ENCODE peak calls at places on chromosome 18, in eight cellular contexts. One of them, this sample, is unnamed.

GRCh38 chr18:79926715-79927596 is 24.5 kb downstream of the SLC66A2 start:
- DNase-seq in EL: no peak
- DNase-seq in dermis microvascular lymphatic vessel endothelial cell: no peak
- DNase-seq in HTR-8/SVneo: no peak
- DNase-seq in activated naive CD8-positive, alpha-beta T cell treated with anti-CD3 and anti-CD28 coated beads, Interleukin-2, amount 50 U/mL, for 24 hours: no peak
- DNase-seq in H9: peak; percentile 25
- DNase-seq in progenitor cell of endocrine pancreas: no peak
- DNase-seq in cardiac fibroblast: no peak
- DNase-seq in this sample: peak; percentile 56

GRCh38 chr18:35949903-35950627 is 22.4 kb upstream of the RMP24 start:
- DNase-seq in EL: peak; percentile 64
- DNase-seq in dermis microvascular lymphatic vessel endothelial cell: peak; percentile 33
- DNase-seq in HTR-8/SVneo: peak; percentile 31
- DNase-seq in activated naive CD8-positive, alpha-beta T cell treated with anti-CD3 and anti-CD28 coated beads, Interleukin-2, amount 50 U/mL, for 24 hours: peak; percentile 48
- DNase-seq in H9: peak; percentile 71
- DNase-seq in progenitor cell of endocrine pancreas: peak; percentile 57
- DNase-seq in cardiac fibroblast: peak; percentile 73
- DNase-seq in this sample: peak; percentile 87

GRCh38 chr18:44041553-44042418 is 638.9 kb upstream of the SETBP1 start:
- DNase-seq in EL: no peak
- DNase-seq in dermis microvascular lymphatic vessel endothelial cell: no peak
- DNase-seq in HTR-8/SVneo: no peak
- DNase-seq in activated naive CD8-positive, alpha-beta T cell treated with anti-CD3 and anti-CD28 coated beads, Interleukin-2, amount 50 U/mL, for 24 hours: no peak
- DNase-seq in H9: no peak
- DNase-seq in progenitor cell of endocrine pancreas: no peak
- DNase-seq in cardiac fibroblast: no peak
- DNase-seq in this sample: no peak

GRCh38 chr18:22710628-22711380 is 222.3 kb upstream of the RBBP8 start:
- DNase-seq in EL: peak; percentile 35
- DNase-seq in dermis microvascular lymphatic vessel endothelial cell: no peak
- DNase-seq in HTR-8/SVneo: peak; percentile 61
- DNase-seq in activated naive CD8-positive, alpha-beta T cell treated with anti-CD3 and anti-CD28 coated beads, Interleukin-2, amount 50 U/mL, for 24 hours: no peak
- DNase-seq in H9: no peak
- DNase-seq in progenitor cell of endocrine pancreas: no peak
- DNase-seq in cardiac fibroblast: peak; percentile 70
- DNase-seq in this sample: peak; percentile 92

GRCh38 chr18:62658028-62658427 is 57.3 kb upstream of the PHLPP1 start:
- DNase-seq in EL: no peak
- DNase-seq in dermis microvascular lymphatic vessel endothelial cell: no peak
- DNase-seq in HTR-8/SVneo: no peak
- DNase-seq in activated naive CD8-positive, alpha-beta T cell treated with anti-CD3 and anti-CD28 coated beads, Interleukin-2, amount 50 U/mL, for 24 hours: no peak
- DNase-seq in H9: no peak
- DNase-seq in progenitor cell of endocrine pancreas: no peak
- DNase-seq in cardiac fibroblast: no peak
- DNase-seq in this sample: no peak

GRCh38 chr18:36536426-36536825 is 238.9 kb downstream of the FHOD3 start:
- DNase-seq in EL: no peak
- DNase-seq in dermis microvascular lymphatic vessel endothelial cell: no peak
- DNase-seq in HTR-8/SVneo: no peak
- DNase-seq in activated naive CD8-positive, alpha-beta T cell treated with anti-CD3 and anti-CD28 coated beads, Interleukin-2, amount 50 U/mL, for 24 hours: no peak
- DNase-seq in H9: peak; percentile 31
- DNase-seq in progenitor cell of endocrine pancreas: no peak
- DNase-seq in cardiac fibroblast: no peak
- DNase-seq in this sample: no peak

GRCh38 chr18:32770181-32770650 is 2.6 kb downstream of the KLHL14 start:
- DNase-seq in EL: no peak
- DNase-seq in dermis microvascular lymphatic vessel endothelial cell: peak; percentile 45
- DNase-seq in HTR-8/SVneo: no peak
- DNase-seq in activated naive CD8-positive, alpha-beta T cell treated with anti-CD3 and anti-CD28 coated beads, Interleukin-2, amount 50 U/mL, for 24 hours: no peak
- DNase-seq in H9: peak; percentile 47
- DNase-seq in progenitor cell of endocrine pancreas: peak; percentile 19
- DNase-seq in cardiac fibroblast: no peak
- DNase-seq in this sample: peak; percentile 75

GRCh38 chr18:78716022-78716421 is 263.6 kb upstream of the SALL3 start:
- DNase-seq in EL: no peak
- DNase-seq in dermis microvascular lymphatic vessel endothelial cell: no peak
- DNase-seq in HTR-8/SVneo: no peak
- DNase-seq in activated naive CD8-positive, alpha-beta T cell treated with anti-CD3 and anti-CD28 coated beads, Interleukin-2, amount 50 U/mL, for 24 hours: no peak
- DNase-seq in H9: no peak
- DNase-seq in progenitor cell of endocrine pancreas: no peak
- DNase-seq in cardiac fibroblast: no peak
- DNase-seq in this sample: no peak

GRCh38 chr18:79789091-79789891 is 8.4 kb upstream of the KCNG2 start:
- DNase-seq in EL: no peak
- DNase-seq in dermis microvascular lymphatic vessel endothelial cell: no peak
- DNase-seq in HTR-8/SVneo: no peak
- DNase-seq in activated naive CD8-positive, alpha-beta T cell treated with anti-CD3 and anti-CD28 coated beads, Interleukin-2, amount 50 U/mL, for 24 hours: no peak
- DNase-seq in H9: no peak
- DNase-seq in progenitor cell of endocrine pancreas: no peak
- DNase-seq in cardiac fibroblast: no peak
- DNase-seq in this sample: peak; percentile 71

GRCh38 chr18:32454667-32455066 is 16.0 kb downstream of the GAREM1 start:
- DNase-seq in EL: no peak
- DNase-seq in dermis microvascular lymphatic vessel endothelial cell: no peak
- DNase-seq in HTR-8/SVneo: no peak
- DNase-seq in activated naive CD8-positive, alpha-beta T cell treated with anti-CD3 and anti-CD28 coated beads, Interleukin-2, amount 50 U/mL, for 24 hours: no peak
- DNase-seq in H9: no peak
- DNase-seq in progenitor cell of endocrine pancreas: no peak
- DNase-seq in cardiac fibroblast: no peak
- DNase-seq in this sample: no peak

GRCh38 chr18:45652703-45653490 is 37.6 kb downstream of the SLC14A2 start:
- DNase-seq in EL: peak; percentile 35
- DNase-seq in dermis microvascular lymphatic vessel endothelial cell: no peak
- DNase-seq in HTR-8/SVneo: no peak
- DNase-seq in activated naive CD8-positive, alpha-beta T cell treated with anti-CD3 and anti-CD28 coated beads, Interleukin-2, amount 50 U/mL, for 24 hours: no peak
- DNase-seq in H9: no peak
- DNase-seq in progenitor cell of endocrine pancreas: no peak
- DNase-seq in cardiac fibroblast: peak; percentile 19
- DNase-seq in this sample: no peak

GRCh38 chr18:51433296-51433695 is 235.8 kb upstream of the MEX3C start:
- DNase-seq in EL: no peak
- DNase-seq in dermis microvascular lymphatic vessel endothelial cell: no peak
- DNase-seq in HTR-8/SVneo: no peak
- DNase-seq in activated naive CD8-positive, alpha-beta T cell treated with anti-CD3 and anti-CD28 coated beads, Interleukin-2, amount 50 U/mL, for 24 hours: no peak
- DNase-seq in H9: no peak
- DNase-seq in progenitor cell of endocrine pancreas: no peak
- DNase-seq in cardiac fibroblast: no peak
- DNase-seq in this sample: no peak

GRCh38 chr18:7637269-7637668 is 70.2 kb downstream of the PTPRM start:
- DNase-seq in EL: peak; percentile 66
- DNase-seq in dermis microvascular lymphatic vessel endothelial cell: no peak
- DNase-seq in HTR-8/SVneo: no peak
- DNase-seq in activated naive CD8-positive, alpha-beta T cell treated with anti-CD3 and anti-CD28 coated beads, Interleukin-2, amount 50 U/mL, for 24 hours: no peak
- DNase-seq in H9: no peak
- DNase-seq in progenitor cell of endocrine pancreas: no peak
- DNase-seq in cardiac fibroblast: peak; percentile 31
- DNase-seq in this sample: no peak

GRCh38 chr18:28124239-28125029 is 52.5 kb downstream of the CDH2 start:
- DNase-seq in EL: no peak
- DNase-seq in dermis microvascular lymphatic vessel endothelial cell: no peak
- DNase-seq in HTR-8/SVneo: no peak
- DNase-seq in activated naive CD8-positive, alpha-beta T cell treated with anti-CD3 and anti-CD28 coated beads, Interleukin-2, amount 50 U/mL, for 24 hours: no peak
- DNase-seq in H9: no peak
- DNase-seq in progenitor cell of endocrine pancreas: no peak
- DNase-seq in cardiac fibroblast: peak; percentile 61
- DNase-seq in this sample: no peak

GRCh38 chr18:48833701-48834394 is 116.9 kb downstream of the SMAD7 start:
- DNase-seq in EL: no peak
- DNase-seq in dermis microvascular lymphatic vessel endothelial cell: no peak
- DNase-seq in HTR-8/SVneo: no peak
- DNase-seq in activated naive CD8-positive, alpha-beta T cell treated with anti-CD3 and anti-CD28 coated beads, Interleukin-2, amount 50 U/mL, for 24 hours: peak; percentile 78
- DNase-seq in H9: peak; percentile 23
- DNase-seq in progenitor cell of endocrine pancreas: no peak
- DNase-seq in cardiac fibroblast: no peak
- DNase-seq in this sample: peak; percentile 63

GRCh38 chr18:67109535-67109934 is 407.0 kb downstream of the DSEL start:
- DNase-seq in EL: no peak
- DNase-seq in dermis microvascular lymphatic vessel endothelial cell: no peak
- DNase-seq in HTR-8/SVneo: no peak
- DNase-seq in activated naive CD8-positive, alpha-beta T cell treated with anti-CD3 and anti-CD28 coated beads, Interleukin-2, amount 50 U/mL, for 24 hours: no peak
- DNase-seq in H9: no peak
- DNase-seq in progenitor cell of endocrine pancreas: no peak
- DNase-seq in cardiac fibroblast: no peak
- DNase-seq in this sample: no peak

GRCh38 chr18:2894131-2894840 is 47.5 kb downstream of the EMILIN2 start:
- DNase-seq in EL: no peak
- DNase-seq in dermis microvascular lymphatic vessel endothelial cell: no peak
- DNase-seq in HTR-8/SVneo: no peak
- DNase-seq in activated naive CD8-positive, alpha-beta T cell treated with anti-CD3 and anti-CD28 coated beads, Interleukin-2, amount 50 U/mL, for 24 hours: no peak
- DNase-seq in H9: no peak
- DNase-seq in progenitor cell of endocrine pancreas: no peak
- DNase-seq in cardiac fibroblast: no peak
- DNase-seq in this sample: no peak

GRCh38 chr18:25672490-25672889 is 320.5 kb upstream of the ZNF521 start:
- DNase-seq in EL: no peak
- DNase-seq in dermis microvascular lymphatic vessel endothelial cell: no peak
- DNase-seq in HTR-8/SVneo: no peak
- DNase-seq in activated naive CD8-positive, alpha-beta T cell treated with anti-CD3 and anti-CD28 coated beads, Interleukin-2, amount 50 U/mL, for 24 hours: no peak
- DNase-seq in H9: peak; percentile 82
- DNase-seq in progenitor cell of endocrine pancreas: no peak
- DNase-seq in cardiac fibroblast: no peak
- DNase-seq in this sample: no peak

GRCh38 chr18:74897971-74898657 is 300.4 kb downstream of the ZNF407 start:
- DNase-seq in EL: peak; percentile 73
- DNase-seq in dermis microvascular lymphatic vessel endothelial cell: no peak
- DNase-seq in HTR-8/SVneo: peak; percentile 10
- DNase-seq in activated naive CD8-positive, alpha-beta T cell treated with anti-CD3 and anti-CD28 coated beads, Interleukin-2, amount 50 U/mL, for 24 hours: no peak
- DNase-seq in H9: no peak
- DNase-seq in progenitor cell of endocrine pancreas: no peak
- DNase-seq in cardiac fibroblast: peak; percentile 29
- DNase-seq in this sample: peak; percentile 83

GRCh38 chr18:3526421-3527354 is 76.7 kb downstream of the TGIF1 start:
- DNase-seq in EL: peak; percentile 3
- DNase-seq in dermis microvascular lymphatic vessel endothelial cell: no peak
- DNase-seq in HTR-8/SVneo: no peak
- DNase-seq in activated naive CD8-positive, alpha-beta T cell treated with anti-CD3 and anti-CD28 coated beads, Interleukin-2, amount 50 U/mL, for 24 hours: no peak
- DNase-seq in H9: no peak
- DNase-seq in progenitor cell of endocrine pancreas: no peak
- DNase-seq in cardiac fibroblast: peak; percentile 67
- DNase-seq in this sample: no peak

GRCh38 chr18:29821544-29821943 is 1221.0 kb downstream of the DSC3 start:
- DNase-seq in EL: no peak
- DNase-seq in dermis microvascular lymphatic vessel endothelial cell: no peak
- DNase-seq in HTR-8/SVneo: no peak
- DNase-seq in activated naive CD8-positive, alpha-beta T cell treated with anti-CD3 and anti-CD28 coated beads, Interleukin-2, amount 50 U/mL, for 24 hours: no peak
- DNase-seq in H9: no peak
- DNase-seq in progenitor cell of endocrine pancreas: no peak
- DNase-seq in cardiac fibroblast: no peak
- DNase-seq in this sample: no peak

GRCh38 chr18:63043516-63043915 is 276.1 kb downstream of the BCL2 start:
- DNase-seq in EL: peak; percentile 37
- DNase-seq in dermis microvascular lymphatic vessel endothelial cell: no peak
- DNase-seq in HTR-8/SVneo: no peak
- DNase-seq in activated naive CD8-positive, alpha-beta T cell treated with anti-CD3 and anti-CD28 coated beads, Interleukin-2, amount 50 U/mL, for 24 hours: no peak
- DNase-seq in H9: no peak
- DNase-seq in progenitor cell of endocrine pancreas: no peak
- DNase-seq in cardiac fibroblast: peak; percentile 61
- DNase-seq in this sample: no peak

GRCh38 chr18:37435150-37435872 is 130.3 kb downstream of the CELF4 start:
- DNase-seq in EL: no peak
- DNase-seq in dermis microvascular lymphatic vessel endothelial cell: no peak
- DNase-seq in HTR-8/SVneo: no peak
- DNase-seq in activated naive CD8-positive, alpha-beta T cell treated with anti-CD3 and anti-CD28 coated beads, Interleukin-2, amount 50 U/mL, for 24 hours: no peak
- DNase-seq in H9: no peak
- DNase-seq in progenitor cell of endocrine pancreas: no peak
- DNase-seq in cardiac fibroblast: no peak
- DNase-seq in this sample: peak; percentile 49

GRCh38 chr18:50428531-50429206 is 53.8 kb downstream of the SKA1 start:
- DNase-seq in EL: no peak
- DNase-seq in dermis microvascular lymphatic vessel endothelial cell: no peak
- DNase-seq in HTR-8/SVneo: no peak
- DNase-seq in activated naive CD8-positive, alpha-beta T cell treated with anti-CD3 and anti-CD28 coated beads, Interleukin-2, amount 50 U/mL, for 24 hours: no peak
- DNase-seq in H9: no peak
- DNase-seq in progenitor cell of endocrine pancreas: no peak
- DNase-seq in cardiac fibroblast: peak; percentile 48
- DNase-seq in this sample: no peak

GRCh38 chr18:58579561-58580047 is 49.3 kb downstream of the ALPK2 start:
- DNase-seq in EL: peak; percentile 97
- DNase-seq in dermis microvascular lymphatic vessel endothelial cell: no peak
- DNase-seq in HTR-8/SVneo: peak; percentile 51
- DNase-seq in activated naive CD8-positive, alpha-beta T cell treated with anti-CD3 and anti-CD28 coated beads, Interleukin-2, amount 50 U/mL, for 24 hours: no peak
- DNase-seq in H9: no peak
- DNase-seq in progenitor cell of endocrine pancreas: no peak
- DNase-seq in cardiac fibroblast: peak; percentile 57
- DNase-seq in this sample: peak; percentile 71

GRCh38 chr18:8947576-8947975 is 154.9 kb upstream of the NDUFV2 start:
- DNase-seq in EL: peak; percentile 84
- DNase-seq in dermis microvascular lymphatic vessel endothelial cell: no peak
- DNase-seq in HTR-8/SVneo: no peak
- DNase-seq in activated naive CD8-positive, alpha-beta T cell treated with anti-CD3 and anti-CD28 coated beads, Interleukin-2, amount 50 U/mL, for 24 hours: no peak
- DNase-seq in H9: no peak
- DNase-seq in progenitor cell of endocrine pancreas: no peak
- DNase-seq in cardiac fibroblast: peak; percentile 15
- DNase-seq in this sample: no peak

GRCh38 chr18:51110073-51110797 is 80.2 kb downstream of the SMAD4 start:
- DNase-seq in EL: peak; percentile 47
- DNase-seq in dermis microvascular lymphatic vessel endothelial cell: peak; percentile 1
- DNase-seq in HTR-8/SVneo: peak; percentile 57
- DNase-seq in activated naive CD8-positive, alpha-beta T cell treated with anti-CD3 and anti-CD28 coated beads, Interleukin-2, amount 50 U/mL, for 24 hours: peak; percentile 85
- DNase-seq in H9: peak; percentile 83
- DNase-seq in progenitor cell of endocrine pancreas: peak; percentile 79
- DNase-seq in cardiac fibroblast: peak; percentile 49
- DNase-seq in this sample: peak; percentile 98

GRCh38 chr18:79516441-79516931 is 120.8 kb downstream of the NFATC1 start:
- DNase-seq in EL: no peak
- DNase-seq in dermis microvascular lymphatic vessel endothelial cell: no peak
- DNase-seq in HTR-8/SVneo: no peak
- DNase-seq in activated naive CD8-positive, alpha-beta T cell treated with anti-CD3 and anti-CD28 coated beads, Interleukin-2, amount 50 U/mL, for 24 hours: no peak
- DNase-seq in H9: peak; percentile 14
- DNase-seq in progenitor cell of endocrine pancreas: no peak
- DNase-seq in cardiac fibroblast: no peak
- DNase-seq in this sample: peak; percentile 75

GRCh38 chr18:906416-907170 is 1.9 kb downstream of the ADCYAP1 start:
- DNase-seq in EL: no peak
- DNase-seq in dermis microvascular lymphatic vessel endothelial cell: no peak
- DNase-seq in HTR-8/SVneo: no peak
- DNase-seq in activated naive CD8-positive, alpha-beta T cell treated with anti-CD3 and anti-CD28 coated beads, Interleukin-2, amount 50 U/mL, for 24 hours: peak; percentile 4
- DNase-seq in H9: peak; percentile 83
- DNase-seq in progenitor cell of endocrine pancreas: no peak
- DNase-seq in cardiac fibroblast: no peak
- DNase-seq in this sample: peak; percentile 85

GRCh38 chr18:67410671-67411070 is 105.8 kb downstream of the DSEL start:
- DNase-seq in EL: no peak
- DNase-seq in dermis microvascular lymphatic vessel endothelial cell: no peak
- DNase-seq in HTR-8/SVneo: no peak
- DNase-seq in activated naive CD8-positive, alpha-beta T cell treated with anti-CD3 and anti-CD28 coated beads, Interleukin-2, amount 50 U/mL, for 24 hours: no peak
- DNase-seq in H9: no peak
- DNase-seq in progenitor cell of endocrine pancreas: no peak
- DNase-seq in cardiac fibroblast: peak; percentile 67
- DNase-seq in this sample: peak; percentile 44

GRCh38 chr18:23784811-23785245 is 95.6 kb downstream of the LAMA3 start:
- DNase-seq in EL: peak; percentile 86
- DNase-seq in dermis microvascular lymphatic vessel endothelial cell: no peak
- DNase-seq in HTR-8/SVneo: peak; percentile 13
- DNase-seq in activated naive CD8-positive, alpha-beta T cell treated with anti-CD3 and anti-CD28 coated beads, Interleukin-2, amount 50 U/mL, for 24 hours: no peak
- DNase-seq in H9: no peak
- DNase-seq in progenitor cell of endocrine pancreas: no peak
- DNase-seq in cardiac fibroblast: peak; percentile 66
- DNase-seq in this sample: peak; percentile 82

GRCh38 chr18:46158498-46158897 is 54.3 kb downstream of the HAUS1 start:
- DNase-seq in EL: peak; percentile 85
- DNase-seq in dermis microvascular lymphatic vessel endothelial cell: no peak
- DNase-seq in HTR-8/SVneo: no peak
- DNase-seq in activated naive CD8-positive, alpha-beta T cell treated with anti-CD3 and anti-CD28 coated beads, Interleukin-2, amount 50 U/mL, for 24 hours: no peak
- DNase-seq in H9: no peak
- DNase-seq in progenitor cell of endocrine pancreas: no peak
- DNase-seq in cardiac fibroblast: peak; percentile 45
- DNase-seq in this sample: no peak

GRCh38 chr18:24659837-24660720 is 199.6 kb downstream of the HRH4 start:
- DNase-seq in EL: peak; percentile 4
- DNase-seq in dermis microvascular lymphatic vessel endothelial cell: peak; percentile 23
- DNase-seq in HTR-8/SVneo: no peak
- DNase-seq in activated naive CD8-positive, alpha-beta T cell treated with anti-CD3 and anti-CD28 coated beads, Interleukin-2, amount 50 U/mL, for 24 hours: peak; percentile 17
- DNase-seq in H9: no peak
- DNase-seq in progenitor cell of endocrine pancreas: no peak
- DNase-seq in cardiac fibroblast: peak; percentile 30
- DNase-seq in this sample: peak; percentile 46

GRCh38 chr18:36814994-36815393 is 13.8 kb downstream of the TPGS2 start:
- DNase-seq in EL: no peak
- DNase-seq in dermis microvascular lymphatic vessel endothelial cell: no peak
- DNase-seq in HTR-8/SVneo: no peak
- DNase-seq in activated naive CD8-positive, alpha-beta T cell treated with anti-CD3 and anti-CD28 coated beads, Interleukin-2, amount 50 U/mL, for 24 hours: no peak
- DNase-seq in H9: no peak
- DNase-seq in progenitor cell of endocrine pancreas: no peak
- DNase-seq in cardiac fibroblast: no peak
- DNase-seq in this sample: no peak